ENCODE peak calls at places on chromosome 16, in six cellular contexts. N is H1, F is GM12878, G is HepG2, U is K562, B is HCT116. C is an unnamed sample.

GRCh38 chr16:86045601-86045971 is 146.6 kb downstream of the IRF8 start:
- DNase-seq in G (no peak), U (no peak), B (no peak), F (no peak), N (no peak), C (no peak)

GRCh38 chr16:84986102-84986501 is 25.2 kb downstream of the ZDHHC7 start:
- DNase-seq in N (no peak), G (no peak), U (no peak), B (no peak), F (no peak), C (no peak)

GRCh38 chr16:30000768-30001631 is 5.0 kb downstream of the INO80E start:
- DNase-seq in G (no peak), F (no peak), U (no peak), N (peak; percentile 87), B (no peak), C (no peak)

GRCh38 chr16:23518435-23518891 is 8.2 kb upstream of the GGA2 start:
- DNase-seq in B (no peak), F (no peak), G (no peak), U (no peak), N (no peak), C (no peak)

GRCh38 chr16:85488414-85488813 is 124.7 kb upstream of the GSE1 start:
- DNase-seq in N (no peak), B (no peak), U (no peak), F (no peak), G (no peak), C (no peak)

GRCh38 chr16:67183-67791 is 5.1 kb downstream of the RHBDF1 start:
- DNase-seq in F (no peak), U (no peak), G (no peak), B (no peak), N (no peak), C (no peak)

GRCh38 chr16:84879569-84880487 is 60.0 kb downstream of the CRISPLD2 start:
- DNase-seq in B (peak; percentile 38), F (no peak), N (no peak), G (no peak), U (peak; percentile 97), C (no peak)

GRCh38 chr16:4350787-4351659 is at the start of gene PAM16:
- DNase-seq in B (peak; percentile 87), G (peak; percentile 89), U (peak; percentile 94), F (peak; percentile 88), N (peak; percentile 100), C (peak; percentile 99)

GRCh38 chr16:62913333-62913732 is 877.1 kb upstream of the CDH8 start:
- DNase-seq in G (no peak), U (no peak), N (no peak), B (no peak), F (no peak), C (no peak)

GRCh38 chr16:81597079-81597658 is 152.6 kb downstream of the CMIP start:
- DNase-seq in B (no peak), F (no peak), U (no peak), G (peak; percentile 78), N (no peak), C (no peak)

GRCh38 chr16:85286066-85286712 is 173.9 kb upstream of the CIBAR2 start:
- DNase-seq in F (no peak), G (no peak), B (no peak), U (no peak), N (no peak), C (peak; percentile 69)

GRCh38 chr16:68380348-68380670 is 68.0 kb downstream of the SMPD3 start:
- DNase-seq in B (no peak), N (no peak), G (no peak), U (no peak), F (no peak), C (no peak)

GRCh38 chr16:12340151-12340733 is 363.7 kb downstream of the SNX29 start:
- DNase-seq in G (peak; percentile 74), B (peak; percentile 55), F (no peak), U (peak; percentile 61), N (peak; percentile 72), C (no peak)

GRCh38 chr16:27368358-27368722 is 33.6 kb upstream of the IL21R start:
- DNase-seq in F (no peak), G (no peak), U (no peak), N (no peak), B (no peak), C (no peak)

GRCh38 chr16:51752596-51752995 is 601.5 kb upstream of the SALL1 start:
- DNase-seq in F (no peak), B (no peak), G (no peak), N (no peak), U (no peak), C (no peak)

GRCh38 chr16:67562918-67563707 is 787 bp downstream of the CTCF start:
- DNase-seq in B (peak; percentile 24), N (peak; percentile 76), U (peak; percentile 73), G (peak; percentile 40), F (no peak), C (peak; percentile 76)

GRCh38 chr16:69924777-69925191 is 26.4 kb upstream of the CLEC18A start:
- DNase-seq in F (no peak), G (peak; percentile 63), N (no peak), B (no peak), U (no peak), C (no peak)

GRCh38 chr16:12898556-12898955 is 2.8 kb upstream of the SHISA9 start:
- DNase-seq in F (no peak), U (no peak), G (no peak), B (no peak), N (no peak), C (no peak)

GRCh38 chr16:23236983-23237382 is 54.4 kb downstream of the SCNN1G start:
- DNase-seq in F (no peak), N (no peak), B (no peak), G (no peak), U (no peak), C (no peak)

GRCh38 chr16:4859900-4860255 is 12.6 kb downstream of the UBN1 start:
- DNase-seq in G (no peak), U (no peak), F (no peak), N (no peak), B (no peak), C (no peak)

GRCh38 chr16:79437764-79438728 is 162.5 kb downstream of the MAF start:
- DNase-seq in G (no peak), B (no peak), N (peak; percentile 59), U (no peak), F (no peak), C (peak; percentile 34)

GRCh38 chr16:29975811-29976511 is 2.3 kb downstream of the TAOK2 start:
- DNase-seq in U (no peak), N (no peak), B (no peak), G (no peak), F (no peak), C (no peak)

GRCh38 chr16:1613240-1613639 is 1.1 kb downstream of the CRAMP1 start:
- DNase-seq in B (no peak), F (no peak), N (no peak), U (no peak), G (no peak), C (no peak)
- H3K79me2 ChIP-seq in B (peaks cover 46% of the 10 kb centered on the region), F (peaks cover 6% of the 10 kb centered on the region), N (peaks cover 46% of the 10 kb centered on the region), U (peaks cover 57% of the 10 kb centered on the region), G (peaks cover 51% of the 10 kb centered on the region), C (peaks cover 69% of the 10 kb centered on the region)

GRCh38 chr16:88610080-88610479 is 28.3 kb upstream of the IL17C start:
- DNase-seq in F (no peak), U (no peak), B (no peak), N (no peak), G (no peak), C (no peak)

GRCh38 chr16:88602091-88602490 is 31.9 kb downstream of the ZC3H18 start:
- DNase-seq in B (no peak), G (no peak), U (no peak), N (no peak), F (no peak), C (no peak)

GRCh38 chr16:88608076-88608475 is 30.3 kb upstream of the IL17C start:
- DNase-seq in U (no peak), F (no peak), B (no peak), N (no peak), G (no peak), C (no peak)

GRCh38 chr16:88605186-88606145 is 32.9 kb upstream of the IL17C start:
- DNase-seq in U (no peak), G (no peak), F (no peak), B (no peak), N (no peak), C (no peak)

DNA sequence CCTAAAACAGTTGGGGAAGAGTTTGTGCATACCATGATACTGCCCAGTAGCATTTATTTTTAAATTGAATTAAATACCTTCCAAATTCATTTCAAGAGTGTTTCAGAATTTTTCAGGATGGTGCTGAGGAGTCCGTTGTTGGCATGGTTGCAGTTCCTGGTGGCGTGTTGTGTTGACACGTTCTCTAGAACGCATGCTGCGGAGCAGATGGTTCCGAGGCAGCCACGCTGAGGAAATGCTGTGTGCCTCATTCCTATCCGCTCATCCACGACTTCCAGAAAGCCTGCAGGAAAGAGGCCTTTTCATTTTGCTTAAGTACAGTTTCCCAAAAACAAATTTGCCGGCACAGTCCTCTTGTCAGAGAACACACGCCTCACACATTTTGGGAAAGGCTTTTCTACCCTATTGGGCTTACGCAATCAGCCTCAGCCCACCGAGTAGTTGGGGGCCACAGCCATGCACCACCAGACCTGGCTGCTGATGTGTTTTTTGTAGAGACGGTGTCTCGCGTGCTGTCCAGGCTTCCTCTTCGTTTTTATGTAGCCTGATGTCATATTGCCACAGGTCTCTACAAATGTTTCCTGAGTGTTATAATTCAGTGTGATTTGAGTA is 32.1 kb upstream of the IL17C start:
- DNase-seq in B (no peak), G (no peak), N (no peak), U (no peak), F (no peak), C (no peak)
- TF ChIP-seq JUND in B (no peak), G (no peak), N (no peak), U (no peak), F (no peak), C (no peak)

GRCh38 chr16:10182186-10182683 is at the start of gene GRIN2A:
- DNase-seq in U (no peak), G (no peak), N (no peak), F (no peak), B (no peak), C (peak; percentile 42)
- H3K79me2 ChIP-seq in U (no peaks in the 10 kb centered on the region), G (no peaks in the 10 kb centered on the region), N (no peaks in the 10 kb centered on the region), F (no peaks in the 10 kb centered on the region), B (no peaks in the 10 kb centered on the region), C (no peaks in the 10 kb centered on the region)

GRCh38 chr16:66175580-66175979 is 190.9 kb upstream of the CDH5 start:
- DNase-seq in B (no peak), G (no peak), F (no peak), U (no peak), N (no peak), C (no peak)
- TF ChIP-seq JUND in B (no peak), G (no peak), F (no peak), U (no peak), N (no peak), C (no peak)

GRCh38 chr16:75062944-75063444 is 53.6 kb downstream of the LDHD start:
- DNase-seq in G (no peak), N (no peak), B (no peak), F (no peak), U (peak; percentile 56), C (no peak)
- H3K79me2 ChIP-seq in G (peaks cover 96% of the 10 kb centered on the region), N (peaks cover 89% of the 10 kb centered on the region), B (peaks cover 73% of the 10 kb centered on the region), F (no peaks in the 10 kb centered on the region), U (peaks cover 98% of the 10 kb centered on the region), C (peaks cover 94% of the 10 kb centered on the region)